ENCODE peak calls at places on chromosomes 5 and 9, in six cellular contexts. E is GM23248; I is MM.1S; X is CD8-positive, alpha-beta memory T cell; K is gastrocnemius medialis; L is mesendoderm. Q is an unnamed sample.

GRCh38 chr9:38018964-38019602 is 49.9 kb downstream of the SHB start:
- DNase-seq in K (no peak), L (no peak), E (peak; percentile 95), X (no peak), I (no peak), Q (peak; percentile 65)

GRCh38 chr9:35696520-35697215 is 6.9 kb upstream of the TPM2 start:
- DNase-seq in L (peak; percentile 72), K (peak; percentile 62), I (peak; percentile 51), E (peak; percentile 66), X (peak; percentile 56), Q (peak; percentile 20)

GRCh38 chr9:136621734-136622093 is 41.0 kb upstream of the EGFL7 start:
- DNase-seq in E (no peak), K (no peak), L (no peak), I (no peak), X (no peak), Q (no peak)

GRCh38 chr5:29296548-29296947 is 1896.9 kb upstream of the CDH6 start:
- DNase-seq in I (no peak), K (no peak), X (no peak), E (no peak), L (no peak), Q (no peak)

GRCh38 chr9:100549048-100549447 is 28.8 kb upstream of the CAVIN4 start:
- DNase-seq in K (no peak), E (no peak), L (no peak), I (no peak), X (no peak), Q (no peak)

GRCh38 chr9:16421534-16421933 is 448.9 kb downstream of the BNC2 start:
- DNase-seq in E (no peak), I (no peak), K (no peak), L (peak; percentile 79), X (no peak), Q (no peak)

GRCh38 chr5:73759771-73760170 is 133.8 kb downstream of the ARHGEF28 start:
- DNase-seq in X (no peak), I (no peak), E (no peak), K (no peak), L (no peak), Q (no peak)

GRCh38 chr9:14868772-14869583 is 41.2 kb downstream of the FREM1 start:
- DNase-seq in X (no peak), L (no peak), K (no peak), E (no peak), I (no peak), Q (no peak)

GRCh38 chr5:148542812-148543211 is 111.5 kb downstream of the HTR4 start:
- DNase-seq in E (peak; percentile 81), L (no peak), X (no peak), I (no peak), K (no peak), Q (no peak)

GRCh38 chr5:78492216-78492615 is 131.8 kb downstream of the SCAMP1 start:
- DNase-seq in I (no peak), E (no peak), X (no peak), L (no peak), K (no peak), Q (no peak)

GRCh38 chr5:28281381-28281780 is 1243.0 kb upstream of the CDH9 start:
- DNase-seq in K (no peak), L (no peak), X (no peak), I (no peak), E (no peak), Q (no peak)

GRCh38 chr9:23826120-23826629 is at the start of gene ELAVL2:
- DNase-seq in K (peak; percentile 79), E (peak; percentile 89), L (peak; percentile 100), X (peak; percentile 7), I (no peak), Q (peak; percentile 84)

GRCh38 chr5:124668353-124669299 is 77.8 kb downstream of the ZNF608 start:
- DNase-seq in L (no peak), K (no peak), X (no peak), E (no peak), I (no peak), Q (no peak)

GRCh38 chr9:133125706-133126696 is 5.0 kb upstream of the RALGDS start:
- DNase-seq in L (no peak), I (no peak), E (peak; percentile 75), X (no peak), K (peak; percentile 41), Q (peak; percentile 66)

GRCh38 chr9:91903126-91903911 is 46.7 kb downstream of the ROR2 start:
- DNase-seq in X (no peak), L (no peak), K (no peak), I (no peak), E (no peak), Q (peak; percentile 48)

GRCh38 chr9:105132576-105132975 is 111.9 kb upstream of the SLC44A1 start:
- DNase-seq in X (no peak), K (no peak), E (peak; percentile 84), I (no peak), L (peak; percentile 69), Q (no peak)

GRCh38 chr5:144237851-144238250 is 67.2 kb downstream of the KCTD16 start:
- DNase-seq in L (no peak), X (no peak), K (no peak), I (peak; percentile 7), E (peak; percentile 21), Q (no peak)

GRCh38 chr9:106860731-106861584 is 2.0 kb upstream of the ZNF462 start:
- DNase-seq in L (peak; percentile 88), E (peak; percentile 54), K (peak; percentile 36), X (no peak), I (no peak), Q (no peak)

GRCh38 chr5:57335092-57335491 is 147.5 kb downstream of the ACTBL2 start:
- DNase-seq in I (no peak), E (peak; percentile 55), K (no peak), X (no peak), L (no peak), Q (no peak)

GRCh38 chr5:143126121-143127019 is 277.1 kb downstream of the NR3C1 start:
- DNase-seq in L (no peak), K (no peak), I (no peak), E (no peak), X (no peak), Q (no peak)

GRCh38 chr5:9715891-9716335 is 85.8 kb upstream of the TAS2R1 start:
- DNase-seq in E (peak; percentile 75), X (no peak), L (peak; percentile 38), I (no peak), K (no peak), Q (no peak)

GRCh38 chr5:93658044-93658443 is 75.0 kb downstream of the NR2F1 start:
- DNase-seq in X (no peak), K (no peak), I (no peak), L (no peak), E (peak; percentile 6), Q (no peak)

GRCh38 chr5:81898403-81898802 is 73.4 kb upstream of the ATG10 start:
- DNase-seq in K (no peak), I (no peak), E (no peak), L (no peak), X (no peak), Q (no peak)

GRCh38 chr5:84149094-84149493 is 235.6 kb downstream of the EDIL3 start:
- DNase-seq in X (no peak), E (no peak), L (peak; percentile 42), K (no peak), I (no peak), Q (no peak)

GRCh38 chr9:137218754-137219271 is 3.2 kb downstream of the RNF208 start:
- DNase-seq in E (peak; percentile 53), X (no peak), L (peak; percentile 78), K (no peak), I (no peak), Q (no peak)

GRCh38 chr5:80753712-80754111 is 98.9 kb upstream of the DHFR start:
- DNase-seq in L (no peak), I (no peak), K (no peak), X (no peak), E (no peak), Q (no peak)
- H3K27ac ChIP-seq in L (no peak overlapping the region), I (no peak overlapping the region), K (no peak overlapping the region), X (no peak overlapping the region), E (no peak overlapping the region), Q (no peak overlapping the region)

GRCh38 chr5:66207800-66208561 is 63.9 kb downstream of the SREK1 start:
- DNase-seq in K (no peak), I (no peak), E (peak; percentile 30), X (no peak), L (peak; percentile 23), Q (no peak)
- H3K27ac ChIP-seq in K (no peak overlapping the region), I (no peak overlapping the region), E (no peak overlapping the region), X (no peak overlapping the region), L (no peak overlapping the region), Q (no peak overlapping the region)

DNA sequence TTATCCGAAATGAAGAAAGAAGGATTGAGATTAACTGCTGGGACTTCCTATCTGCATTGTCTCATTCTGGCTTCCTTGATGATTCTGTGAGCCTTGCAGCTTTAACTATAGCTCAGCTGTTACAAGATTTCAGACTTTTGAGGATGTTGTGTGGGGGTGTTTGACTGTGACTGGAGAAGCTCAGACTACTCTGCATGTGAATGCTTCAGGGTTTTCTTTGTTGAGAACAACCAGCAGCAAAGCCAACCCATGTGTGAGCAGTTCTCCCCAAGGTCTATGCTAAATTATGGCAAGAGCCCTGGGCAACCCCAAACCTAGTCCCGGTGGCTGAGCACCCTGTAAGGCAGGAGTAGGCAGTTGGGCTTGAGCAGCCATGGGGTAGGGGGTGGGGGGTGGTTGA is 8.4 kb upstream of the SCAI start:
- DNase-seq in X (no peak), K (no peak), E (no peak), L (no peak), I (no peak), Q (no peak)
- H3K27ac ChIP-seq in X (no peak overlapping the region), K (no peak overlapping the region), E (no peak overlapping the region), L (no peak overlapping the region), I (no peak overlapping the region), Q (no peak overlapping the region)

GRCh38 chr5:80705216-80705769 is 50.5 kb upstream of the DHFR start:
- DNase-seq in X (no peak), I (no peak), L (no peak), E (no peak), K (no peak), Q (no peak)
- H3K27ac ChIP-seq in X (no peak overlapping the region), I (no peak overlapping the region), L (no peak overlapping the region), E (no peak overlapping the region), K (no peak overlapping the region), Q (no peak overlapping the region)

DNA sequence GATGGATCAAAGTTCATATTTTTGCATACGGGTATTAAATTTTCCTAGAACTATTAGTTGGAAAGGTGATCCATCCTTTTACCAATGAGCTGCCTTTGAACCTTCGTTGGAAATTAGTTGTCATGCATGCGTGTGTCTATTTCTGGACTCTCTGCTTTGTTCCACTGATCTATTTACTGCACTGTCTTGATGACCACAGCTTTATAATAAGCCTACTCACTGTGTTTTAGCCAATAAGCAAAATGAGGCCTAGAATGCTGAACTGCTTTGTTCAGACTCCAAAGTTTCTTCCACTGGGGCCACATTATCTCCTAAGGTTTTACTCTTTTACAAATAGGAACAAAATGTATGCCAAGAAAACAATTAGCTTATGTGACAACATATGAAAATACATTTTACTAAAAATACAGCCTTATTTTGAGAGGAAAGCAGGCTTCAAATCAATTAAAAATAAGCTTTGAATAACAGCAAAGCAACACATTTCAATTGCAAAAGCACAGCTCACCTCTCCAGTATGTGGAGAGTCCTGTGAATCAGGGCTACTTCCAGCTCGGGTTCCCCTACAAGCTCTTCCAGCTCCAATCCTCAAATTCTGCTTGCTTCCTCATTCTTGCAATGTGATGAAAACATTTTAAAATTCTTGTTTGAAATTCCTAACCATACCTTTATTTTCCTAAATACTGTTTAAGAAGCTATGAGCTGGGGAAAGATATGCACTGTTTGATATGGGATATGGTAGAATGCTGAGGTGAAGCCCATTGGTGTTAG is 72.0 kb downstream of the RETREG1 start:
- DNase-seq in I (no peak), X (no peak), L (no peak), K (no peak), E (peak; percentile 64), Q (no peak)
- H3K27ac ChIP-seq in I (no peak overlapping the region), X (no peak overlapping the region), L (no peak overlapping the region), K (peak overlapping the region; percentile 97), E (peak overlapping the region; percentile 35), Q (peak overlapping the region; percentile 75)

GRCh38 chr5:127205147-127205546 is 85.4 kb upstream of the MEGF10 start:
- DNase-seq in I (no peak), K (no peak), X (no peak), E (no peak), L (no peak), Q (no peak)
- H3K27ac ChIP-seq in I (no peak overlapping the region), K (no peak overlapping the region), X (no peak overlapping the region), E (no peak overlapping the region), L (no peak overlapping the region), Q (no peak overlapping the region)